ENCODE peak calls at places on chromosome 16, in four cellular contexts. T, F, Z and B are unnamed samples.

GRCh38 chr16:78973041-78973440 is 627.5 kb downstream of the MAF start:
- DNase-seq in Z (no peak), F (no peak), T (no peak), B (no peak)

GRCh38 chr16:23949630-23950290 is 114.0 kb downstream of the PRKCB start:
- DNase-seq in Z (peak), F (no peak), T (no peak), B (no peak)

GRCh38 chr16:51880776-51881175 is 666.2 kb downstream of the TOX3 start:
- DNase-seq in F (no peak), T (no peak), Z (no peak), B (no peak)

GRCh38 chr16:11914759-11915643 is 755 bp downstream of the GSPT1 start:
- DNase-seq in F (peak), T (no peak), Z (peak), B (no peak)

GRCh38 chr16:50384500-50385122 is 15.8 kb upstream of the BRD7 start:
- DNase-seq in Z (peak), T (no peak), F (no peak), B (no peak)

GRCh38 chr16:75477680-75478473 is 13.4 kb upstream of the TMEM170A start:
- DNase-seq in F (no peak), Z (no peak), T (no peak), B (no peak)

GRCh38 chr16:50637716-50638602 is 43.2 kb downstream of the SNX20 start:
- DNase-seq in Z (no peak), T (no peak), F (no peak), B (no peak)

GRCh38 chr16:50257876-50258275 is 8.5 kb upstream of the ADCY7 start:
- DNase-seq in F (no peak), Z (peak), T (no peak), B (peak)

GRCh38 chr16:4534151-4534790 is 4.3 kb downstream of the CDIP1 start:
- DNase-seq in Z (no peak), F (no peak), T (no peak), B (no peak)

GRCh38 chr16:82082543-82083244 is 47.6 kb downstream of the HSD17B2 start:
- DNase-seq in T (no peak), Z (no peak), F (no peak), B (no peak)

GRCh38 chr16:70576431-70577255 is 53.0 kb downstream of the SF3B3 start:
- DNase-seq in F (no peak), Z (peak), T (no peak), B (peak)

DNA sequence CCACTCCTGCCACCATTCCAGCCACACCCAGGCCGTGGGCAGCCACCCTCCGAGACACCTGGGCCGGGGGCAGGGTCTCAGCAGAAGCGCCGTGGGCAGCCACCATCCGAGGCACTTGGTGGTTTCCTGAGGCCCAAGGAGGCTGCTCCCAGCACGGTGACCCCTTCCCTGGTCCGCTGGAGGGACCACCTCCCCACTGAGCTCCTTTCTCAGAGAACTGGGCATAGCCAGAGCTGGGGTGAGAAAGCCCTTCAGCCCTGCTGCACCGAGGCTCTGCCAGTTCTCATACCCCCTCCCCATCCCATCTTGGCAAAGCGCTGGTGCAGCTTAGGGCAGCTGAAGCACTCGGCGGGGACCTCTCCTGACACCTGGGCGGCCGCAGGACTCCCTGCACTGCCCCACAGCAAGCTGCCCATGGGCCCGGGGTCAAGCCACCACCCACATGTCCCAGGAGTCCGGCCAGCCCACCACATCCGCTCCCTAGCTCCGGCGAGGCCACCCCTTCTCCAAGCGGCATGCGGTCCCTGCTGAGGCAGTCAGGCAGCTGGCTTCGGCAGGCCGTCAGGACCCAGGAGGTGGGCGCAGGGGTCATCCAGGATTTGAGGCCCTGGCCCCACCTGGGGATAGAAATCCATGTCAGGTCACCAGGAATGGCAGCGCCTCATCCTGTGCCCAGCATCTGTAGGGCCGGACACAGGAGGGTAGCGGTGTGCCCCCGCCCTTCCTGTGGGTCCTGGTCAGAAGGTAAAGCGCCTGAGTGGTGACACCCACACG is 1.3 kb upstream of the CYBA start:
- DNase-seq in T (no peak), Z (no peak), F (no peak), B (no peak)
- H3K4me3 ChIP-seq in T (no peak), Z (no peak), F (no peak), B (no peak)

DNA sequence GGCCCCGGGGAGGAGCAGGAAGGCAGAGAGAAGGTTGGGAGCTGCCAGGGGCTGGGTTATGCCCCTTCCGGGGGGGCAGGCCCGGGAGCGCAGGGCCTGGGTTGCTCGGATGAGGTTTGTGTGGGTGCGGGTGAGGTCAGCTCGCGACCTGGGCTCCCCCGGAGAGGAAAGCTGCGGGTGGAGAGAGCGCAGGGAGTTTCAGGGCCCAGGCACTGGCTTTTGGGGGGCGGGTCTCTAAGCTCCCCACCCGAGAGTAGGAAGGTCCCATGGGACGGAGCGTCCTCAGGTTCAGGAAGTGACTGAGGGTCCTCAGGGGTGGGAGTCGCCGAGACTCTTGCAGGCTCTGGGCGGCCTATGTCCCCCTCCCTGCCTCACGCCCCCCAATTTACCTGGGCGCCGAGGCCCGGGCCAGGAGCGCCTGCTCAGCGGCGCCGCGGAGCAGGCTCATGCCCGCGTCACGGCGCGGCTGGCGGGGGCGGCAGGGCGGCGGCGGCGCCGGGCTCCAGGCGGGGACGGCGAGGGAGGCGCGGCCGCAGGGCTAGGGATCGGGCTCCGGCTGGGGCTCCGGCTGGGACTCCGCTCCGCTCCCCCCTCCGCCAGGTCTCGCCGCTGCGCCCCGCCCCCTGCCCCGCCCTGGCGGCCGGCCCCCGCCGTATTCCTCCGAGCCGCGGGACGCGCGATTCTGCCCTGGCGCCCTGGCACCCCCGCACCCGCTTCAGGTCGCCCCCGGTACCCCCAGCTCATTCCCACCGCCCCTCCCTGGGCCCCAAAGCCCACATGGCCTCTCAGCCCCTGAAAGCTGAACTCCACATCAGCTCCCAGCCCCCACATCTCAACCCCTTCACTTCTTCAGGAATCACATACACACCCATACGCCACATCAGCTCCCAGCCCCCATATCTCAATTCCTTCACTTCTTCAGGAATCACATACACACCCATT is at the start of gene DOK4:
- DNase-seq in Z (peak), F (peak), T (no peak), B (peak)
- TF ChIP-seq POLR2A in Z (no peak), F (no peak), T (no peak), B (no peak)

DNA sequence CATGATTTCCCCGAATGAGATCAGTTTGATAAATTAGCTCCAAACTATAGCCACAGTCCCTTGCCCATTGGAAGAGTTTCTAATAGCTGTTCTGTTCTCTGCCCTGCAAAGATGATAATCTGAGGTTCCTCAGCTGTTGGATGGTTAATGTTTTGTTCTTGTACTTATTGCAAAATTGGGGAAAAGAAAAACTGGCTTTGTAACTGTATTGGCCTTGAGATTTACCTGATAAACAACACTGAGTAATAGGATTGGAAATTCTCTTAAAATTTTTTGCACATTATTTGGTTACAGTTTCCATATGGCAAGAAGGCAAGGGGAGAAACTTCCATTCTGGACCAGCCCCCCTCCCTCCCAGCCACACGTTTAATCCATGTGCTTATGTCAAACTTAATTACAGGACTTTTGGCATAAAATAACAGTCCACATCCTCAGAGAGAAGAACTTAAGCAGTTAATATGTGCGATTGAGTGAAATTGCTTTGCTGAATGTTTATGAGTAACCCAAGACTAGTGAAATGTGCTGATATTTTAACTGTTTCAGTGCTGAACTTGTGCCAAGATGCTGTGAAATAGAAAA is 119.1 kb upstream of the ZFHX3 start:
- DNase-seq in F (no peak), Z (no peak), T (no peak), B (no peak)
- H3K4me3 ChIP-seq in F (no peak), Z (no peak), T (no peak), B (no peak)

GRCh38 chr16:67431077-67431804 is at the start of gene HSD11B2:
- DNase-seq in Z (peak), T (no peak), F (no peak), B (no peak)
- TF ChIP-seq POLR2A in Z (no peak), T (no peak), F (peak), B (no peak)

DNA sequence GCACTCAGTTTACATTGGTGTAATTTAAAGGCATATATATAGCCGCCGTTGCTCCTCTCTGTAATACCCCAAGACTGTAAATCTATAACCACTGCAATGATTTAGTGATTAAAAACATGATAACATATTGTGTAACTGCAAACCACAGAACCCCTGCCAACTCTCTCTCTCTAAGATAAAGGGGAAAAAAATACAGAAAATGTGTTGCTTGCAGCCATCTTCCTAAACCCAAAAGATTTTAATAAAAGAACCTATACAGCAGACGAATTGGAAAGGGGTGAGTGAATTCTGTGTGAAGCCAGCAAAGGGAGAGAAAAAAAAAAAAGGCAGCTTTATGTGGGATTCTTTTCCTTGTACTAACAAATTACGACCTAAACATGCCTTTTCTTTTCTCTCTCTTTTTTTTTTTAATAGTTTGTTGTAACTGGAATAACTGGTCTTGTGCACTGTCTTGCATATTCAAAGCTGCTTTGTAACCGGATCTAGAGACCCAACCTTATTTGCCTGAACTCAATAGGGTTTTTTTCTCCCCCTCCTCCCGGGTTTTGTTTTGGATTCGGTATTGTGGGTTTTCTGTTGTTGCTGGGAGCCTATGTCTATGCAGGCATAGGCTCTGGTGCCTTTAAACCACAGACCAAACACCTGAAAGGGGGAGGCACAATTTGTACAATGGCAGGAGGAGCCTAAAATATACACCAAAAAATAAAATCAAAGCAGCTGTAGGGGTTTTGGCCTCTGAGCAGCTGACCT is 7.0 kb upstream of the ZFHX3 start:
- DNase-seq in Z (no peak), T (no peak), F (no peak), B (no peak)
- H3K4me3 ChIP-seq in Z (no peak), T (peak), F (peak), B (peak)